ENCODE peak calls at places on chromosome 16, in eight cellular contexts. J is AG20443; V is EH; C is NCI-H748 treated with DMSO at 0.1 percent for 48 hours; P is dorsolateral prefrontal cortex; M is activated naive CD8-positive, alpha-beta T cell treated with anti-CD3 and anti-CD28 coated beads for 36 hours; W is coronary artery; K is HEK293T. R is an unnamed sample.

GRCh38 chr16:84508502-84508901 is 4.0 kb upstream of the MEAK7 start:
- DNase-seq in J (no peak), V (no peak), C (no peak), P (no peak), M (no peak), W (no peak), K (no peak), R (no peak)

GRCh38 chr16:49658066-49658465 is 197.8 kb downstream of the ZNF423 start:
- DNase-seq in J (no peak), V (no peak), C (no peak), P (no peak), M (no peak), W (no peak), K (no peak), R (no peak)

GRCh38 chr16:1583180-1583579 is 28.7 kb downstream of the IFT140 start:
- DNase-seq in J (no peak), V (no peak), C (no peak), P (no peak), M (no peak), W (no peak), K (no peak), R (no peak)

GRCh38 chr16:85046957-85047866 is 19.6 kb downstream of the KIAA0513 start:
- DNase-seq in J (no peak), V (no peak), C (no peak), P (no peak), M (no peak), W (no peak), K (no peak), R (no peak)

GRCh38 chr16:86396318-86396882 is 113.9 kb upstream of the FOXF1 start:
- DNase-seq in J (peak), V (peak), C (no peak), P (no peak), M (no peak), W (no peak), K (no peak), R (no peak)

GRCh38 chr16:69495821-69496220 is 69.9 kb upstream of the NFAT5 start:
- DNase-seq in J (no peak), V (no peak), C (no peak), P (no peak), M (no peak), W (no peak), K (no peak), R (no peak)

GRCh38 chr16:31519746-31520145 is 8.0 kb upstream of the AHSP start:
- DNase-seq in J (no peak), V (no peak), C (peak), P (no peak), M (no peak), W (no peak), K (no peak), R (no peak)

GRCh38 chr16:1425616-1426370 is 5.1 kb upstream of the PERCC1 start:
- DNase-seq in J (no peak), V (no peak), C (no peak), P (no peak), M (no peak), W (no peak), K (no peak), R (no peak)

GRCh38 chr16:86984286-86984685 is 332.9 kb downstream of the C16orf95 start:
- DNase-seq in J (no peak), V (no peak), C (no peak), P (no peak), M (no peak), W (no peak), K (no peak), R (no peak)

GRCh38 chr16:27795992-27796614 is 246.2 kb downstream of the KATNIP start:
- DNase-seq in J (peak), V (peak), C (no peak), P (no peak), M (peak), W (no peak), K (peak), R (no peak)

GRCh38 chr16:57186630-57187507 is 740 bp downstream of the RSPRY1 start:
- DNase-seq in J (peak), V (peak), C (no peak), P (no peak), M (peak), W (peak), K (peak), R (no peak)

GRCh38 chr16:61890346-61890745 is 145.9 kb downstream of the CDH8 start:
- DNase-seq in J (no peak), V (no peak), C (no peak), P (no peak), M (no peak), W (no peak), K (no peak), R (no peak)

GRCh38 chr16:67935096-67935401 is 1.6 kb downstream of the PSMB10 start:
- DNase-seq in J (no peak), V (peak), C (no peak), P (no peak), M (no peak), W (no peak), K (no peak), R (no peak)

GRCh38 chr16:85523602-85524364 is 89.3 kb upstream of the GSE1 start:
- DNase-seq in J (peak), V (peak), C (no peak), P (no peak), M (no peak), W (no peak), K (peak), R (peak)

GRCh38 chr16:19105891-19106624 is 7.7 kb upstream of the ITPRIPL2 start:
- DNase-seq in J (no peak), V (peak), C (no peak), P (no peak), M (no peak), W (no peak), K (no peak), R (no peak)

GRCh38 chr16:51657844-51658243 is 506.8 kb upstream of the SALL1 start:
- DNase-seq in J (no peak), V (no peak), C (peak), P (no peak), M (no peak), W (no peak), K (no peak), R (no peak)

GRCh38 chr16:28192811-28193529 is 18.8 kb downstream of the XPO6 start:
- DNase-seq in J (no peak), V (no peak), C (no peak), P (no peak), M (peak), W (no peak), K (no peak), R (no peak)

GRCh38 chr16:87337247-87337646 is 20.1 kb upstream of the C16orf95 start:
- DNase-seq in J (no peak), V (no peak), C (no peak), P (no peak), M (no peak), W (no peak), K (no peak), R (no peak)

GRCh38 chr16:14378684-14379467 is 251.2 kb downstream of the PARN start:
- DNase-seq in J (peak), V (peak), C (no peak), P (no peak), M (no peak), W (no peak), K (no peak), R (no peak)

GRCh38 chr16:2223375-2224182 is at the start of gene E4F1:
- DNase-seq in J (peak), V (peak), C (peak), P (peak), M (peak), W (peak), K (peak), R (peak)

GRCh38 chr16:75340715-75341500 is 89.5 kb upstream of the BCAR1 start:
- DNase-seq in J (peak), V (peak), C (no peak), P (no peak), M (no peak), W (no peak), K (no peak), R (peak)

GRCh38 chr16:17777461-17777863 is 306.7 kb upstream of the XYLT1 start:
- DNase-seq in J (peak), V (peak), C (no peak), P (no peak), M (no peak), W (no peak), K (no peak), R (no peak)

GRCh38 chr16:75096730-75097129 is 19.9 kb downstream of the LDHD start:
- DNase-seq in J (peak), V (peak), C (no peak), P (no peak), M (no peak), W (no peak), K (peak), R (no peak)

GRCh38 chr16:8959921-8960787 is 3.6 kb downstream of the USP7 start:
- DNase-seq in J (no peak), V (no peak), C (no peak), P (no peak), M (no peak), W (no peak), K (no peak), R (peak)

GRCh38 chr16:4346205-4346781 is 4.8 kb downstream of the PAM16 start:
- DNase-seq in J (no peak), V (no peak), C (no peak), P (no peak), M (no peak), W (no peak), K (no peak), R (no peak)

GRCh38 chr16:24996731-24997130 is 18.4 kb downstream of the ARHGAP17 start:
- DNase-seq in J (no peak), V (no peak), C (no peak), P (no peak), M (no peak), W (peak), K (no peak), R (no peak)

GRCh38 chr16:53068423-53068833 is 13.6 kb downstream of the CHD9 start:
- DNase-seq in J (no peak), V (no peak), C (no peak), P (no peak), M (peak), W (no peak), K (no peak), R (no peak)

GRCh38 chr16:12900599-12901203 is 697 bp upstream of the SHISA9 start:
- DNase-seq in J (no peak), V (no peak), C (no peak), P (no peak), M (no peak), W (no peak), K (no peak), R (no peak)

GRCh38 chr16:23518435-23518891 is 8.2 kb upstream of the GGA2 start:
- DNase-seq in J (no peak), V (no peak), C (no peak), P (no peak), M (no peak), W (no peak), K (no peak), R (no peak)

GRCh38 chr16:56409195-56409594 is 16.1 kb downstream of the AMFR start:
- DNase-seq in J (peak), V (peak), C (no peak), P (no peak), M (no peak), W (no peak), K (no peak), R (no peak)

R was measured in hepatic stellate cell.